ENCODE peak calls at places on chromosome 4, in five cellular contexts. L is testis, A is aorta, S is MM.1S, B is psoas muscle. Y is an unnamed sample. For H3K27me3, the result is how much of the 10 kb centered on the place peaks cover.

GRCh38 chr4:44086753-44087152 is 361.9 kb downstream of the KCTD8 start:
- DNase-seq in L (no peak), A (no peak), S (no peak), B (no peak), Y (no peak)

GRCh38 chr4:139786494-139787354 is 121.1 kb downstream of the MGST2 start:
- DNase-seq in L (no peak), A (no peak), S (no peak), B (no peak), Y (no peak)

GRCh38 chr4:86048426-86048825 is 311.4 kb downstream of the MAPK10 start:
- DNase-seq in L (no peak), A (no peak), S (no peak), B (no peak), Y (no peak)

GRCh38 chr4:174122705-174123104 is 160.8 kb downstream of the FBXO8 start:
- DNase-seq in L (no peak), A (no peak), S (no peak), B (no peak), Y (no peak)

GRCh38 chr4:39357002-39357401 is 9.2 kb downstream of the RFC1 start:
- DNase-seq in L (no peak), A (no peak), S (peak), B (no peak), Y (no peak)

GRCh38 chr4:31370866-31371465 is 650.8 kb downstream of the PCDH7 start:
- DNase-seq in L (peak), A (no peak), S (peak), B (no peak), Y (peak)

GRCh38 chr4:144633215-144633614 is 12.7 kb upstream of the HHIP start:
- DNase-seq in L (no peak), A (no peak), S (no peak), B (no peak), Y (no peak)

GRCh38 chr4:163688856-163689255 is 194.4 kb downstream of the TMA16 start:
- DNase-seq in L (no peak), A (no peak), S (no peak), B (no peak), Y (no peak)

GRCh38 chr4:47686294-47686872 is 151.5 kb downstream of the CORIN start:
- DNase-seq in L (peak), A (no peak), S (peak), B (peak), Y (peak)

GRCh38 chr4:68576272-68577100 is at the start of gene UGT2B17:
- DNase-seq in L (no peak), A (no peak), S (peak), B (no peak), Y (no peak)

GRCh38 chr4:188658958-188659522 is 519.8 kb downstream of the TRIML1 start:
- DNase-seq in L (peak), A (no peak), S (no peak), B (no peak), Y (peak)

GRCh38 chr4:17859793-17860406 is 49.1 kb downstream of the NCAPG start:
- DNase-seq in L (no peak), A (no peak), S (no peak), B (no peak), Y (no peak)

GRCh38 chr4:92255920-92256244 is 47.9 kb upstream of the GRID2 start:
- DNase-seq in L (no peak), A (no peak), S (no peak), B (no peak), Y (no peak)

GRCh38 chr4:83810428-83810827 is 274.5 kb downstream of the GPAT3 start:
- DNase-seq in L (no peak), A (no peak), S (no peak), B (no peak), Y (no peak)

GRCh38 chr4:184476660-184477059 is 2.3 kb upstream of the IRF2 start:
- DNase-seq in L (no peak), A (no peak), S (no peak), B (no peak), Y (no peak)

GRCh38 chr4:17236686-17237085 is 275.2 kb downstream of the QDPR start:
- DNase-seq in L (no peak), A (no peak), S (no peak), B (no peak), Y (no peak)

GRCh38 chr4:169311643-169312365 is 41.0 kb upstream of the SH3RF1 start:
- DNase-seq in L (peak), A (no peak), S (peak), B (no peak), Y (peak)

GRCh38 chr4:1413687-1414479 is 7.6 kb upstream of the NKX1-1 start:
- DNase-seq in L (peak), A (peak), S (no peak), B (no peak), Y (peak)
- H3K27me3 ChIP-seq in L (under half), A (under half), S (under half), B (half or more), Y (under half)

GRCh38 chr4:40825014-40825838 is 75.5 kb downstream of the NSUN7 start:
- DNase-seq in L (no peak), A (no peak), S (no peak), B (no peak), Y (no peak)

GRCh38 chr4:40822781-40823180 is 73.0 kb downstream of the NSUN7 start:
- DNase-seq in L (no peak), A (no peak), S (no peak), B (no peak), Y (no peak)

GRCh38 chr4:40820101-40820500 is 70.3 kb downstream of the NSUN7 start:
- DNase-seq in L (no peak), A (no peak), S (no peak), B (no peak), Y (no peak)
- H3K27me3 ChIP-seq in L (under half), A (under half), S (under half), B (under half), Y (under half)

DNA sequence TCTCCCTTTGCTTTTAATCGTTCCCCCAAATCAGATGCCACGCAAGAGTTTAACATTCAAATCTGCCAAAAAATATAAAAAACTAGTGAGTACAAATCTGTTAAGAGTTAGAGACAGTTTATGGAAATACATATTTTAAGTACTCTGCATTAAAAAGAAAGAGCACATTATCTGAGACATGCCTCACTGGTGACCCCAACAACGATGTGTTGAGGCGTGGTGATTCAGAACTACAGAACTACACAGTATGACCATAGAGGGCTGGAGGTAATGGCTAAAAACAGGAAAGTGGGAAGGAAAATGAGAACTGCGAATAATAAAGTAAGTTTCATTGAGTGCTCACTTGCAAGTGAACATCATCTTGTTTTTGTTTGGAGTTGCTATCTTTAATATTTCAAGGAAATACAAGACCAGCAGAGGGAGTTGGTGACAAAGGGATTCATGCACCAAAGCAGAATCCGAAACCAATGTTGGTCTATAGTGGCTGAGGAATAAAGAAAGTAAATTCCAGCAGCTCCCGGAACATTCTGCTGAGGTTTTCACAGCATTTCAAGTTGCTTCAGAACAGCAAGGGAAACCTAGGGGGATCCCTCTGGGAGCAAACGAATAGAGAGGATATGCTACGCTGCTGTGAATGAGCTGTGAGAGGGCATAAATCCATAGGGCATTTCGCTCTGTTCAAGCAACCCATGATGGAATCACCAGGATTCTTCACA is 92.2 kb downstream of the DCHS2 start:
- DNase-seq in L (no peak), A (no peak), S (no peak), B (no peak), Y (peak)
- H3K27me3 ChIP-seq in L (under half), A (under half), S (under half), B (under half), Y (under half)

DNA sequence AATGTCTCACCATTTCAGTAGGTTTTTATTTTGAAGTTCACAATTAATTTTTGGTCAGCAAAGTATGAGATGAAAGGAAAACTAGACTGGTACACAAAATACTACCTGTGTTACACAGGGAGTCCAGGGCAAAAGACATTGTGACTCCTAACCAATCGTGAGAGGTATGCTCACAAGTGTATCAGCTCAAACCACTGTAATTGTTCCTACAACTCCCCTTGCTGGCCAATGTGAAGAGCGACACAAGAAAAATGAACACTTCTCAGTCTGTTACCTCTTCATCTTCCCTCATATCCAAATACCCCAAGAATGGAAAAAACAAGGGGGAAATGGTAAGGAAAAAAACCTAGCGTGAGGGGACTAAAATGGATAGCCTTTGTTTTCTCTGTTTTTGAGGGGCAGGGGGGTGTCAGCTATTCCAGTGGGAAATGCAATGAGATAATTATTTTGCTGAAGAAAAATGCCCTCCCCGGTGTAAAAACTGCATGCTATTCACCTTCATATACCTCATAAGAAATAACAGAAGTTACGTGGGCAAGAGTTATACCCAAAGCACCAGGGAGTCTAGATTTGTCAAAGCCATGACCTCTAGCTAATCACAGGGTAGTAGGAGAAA is 30.6 kb upstream of the NSUN7 start:
- DNase-seq in L (peak), A (no peak), S (peak), B (no peak), Y (peak)
- H3K27me3 ChIP-seq in L (under half), A (under half), S (under half), B (under half), Y (under half)

DNA sequence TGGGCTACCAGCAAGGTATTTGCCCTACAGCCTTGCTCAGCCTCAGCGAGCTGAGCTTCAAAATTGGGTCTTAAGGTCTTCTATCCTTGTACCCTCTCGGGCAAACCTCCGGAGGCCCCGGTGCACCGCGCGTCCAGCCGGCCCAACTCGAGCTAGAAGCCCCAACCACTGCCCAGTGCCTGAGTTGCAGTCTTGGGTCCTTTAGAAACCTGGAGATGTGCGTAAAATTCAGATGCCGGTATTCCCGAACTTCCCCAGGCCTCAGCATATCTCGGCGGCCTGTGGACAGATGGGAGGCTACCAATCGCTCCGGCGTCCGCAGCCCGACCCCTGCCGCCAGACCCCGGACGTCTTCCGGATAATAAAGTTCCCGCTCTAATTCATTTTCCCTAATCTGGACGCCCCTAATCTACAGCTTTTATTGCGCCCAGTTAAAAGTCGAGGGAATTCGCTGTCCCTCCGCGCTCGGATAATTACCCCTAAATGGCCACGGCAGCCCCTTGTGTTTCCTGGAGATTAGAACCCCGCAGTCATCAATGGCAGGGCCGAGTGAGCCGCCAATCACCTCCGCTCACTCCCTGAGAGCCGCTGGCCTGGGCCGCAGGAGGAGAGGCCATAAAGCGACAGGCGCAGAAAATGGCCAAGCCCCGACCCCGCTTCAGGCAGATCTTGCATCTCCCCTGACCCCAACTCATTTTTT is 1.5 kb upstream of the MSX1 start:
- DNase-seq in L (no peak), A (no peak), S (no peak), B (no peak), Y (peak)
- H3K27me3 ChIP-seq in L (under half), A (under half), S (half or more), B (half or more), Y (half or more)

DNA sequence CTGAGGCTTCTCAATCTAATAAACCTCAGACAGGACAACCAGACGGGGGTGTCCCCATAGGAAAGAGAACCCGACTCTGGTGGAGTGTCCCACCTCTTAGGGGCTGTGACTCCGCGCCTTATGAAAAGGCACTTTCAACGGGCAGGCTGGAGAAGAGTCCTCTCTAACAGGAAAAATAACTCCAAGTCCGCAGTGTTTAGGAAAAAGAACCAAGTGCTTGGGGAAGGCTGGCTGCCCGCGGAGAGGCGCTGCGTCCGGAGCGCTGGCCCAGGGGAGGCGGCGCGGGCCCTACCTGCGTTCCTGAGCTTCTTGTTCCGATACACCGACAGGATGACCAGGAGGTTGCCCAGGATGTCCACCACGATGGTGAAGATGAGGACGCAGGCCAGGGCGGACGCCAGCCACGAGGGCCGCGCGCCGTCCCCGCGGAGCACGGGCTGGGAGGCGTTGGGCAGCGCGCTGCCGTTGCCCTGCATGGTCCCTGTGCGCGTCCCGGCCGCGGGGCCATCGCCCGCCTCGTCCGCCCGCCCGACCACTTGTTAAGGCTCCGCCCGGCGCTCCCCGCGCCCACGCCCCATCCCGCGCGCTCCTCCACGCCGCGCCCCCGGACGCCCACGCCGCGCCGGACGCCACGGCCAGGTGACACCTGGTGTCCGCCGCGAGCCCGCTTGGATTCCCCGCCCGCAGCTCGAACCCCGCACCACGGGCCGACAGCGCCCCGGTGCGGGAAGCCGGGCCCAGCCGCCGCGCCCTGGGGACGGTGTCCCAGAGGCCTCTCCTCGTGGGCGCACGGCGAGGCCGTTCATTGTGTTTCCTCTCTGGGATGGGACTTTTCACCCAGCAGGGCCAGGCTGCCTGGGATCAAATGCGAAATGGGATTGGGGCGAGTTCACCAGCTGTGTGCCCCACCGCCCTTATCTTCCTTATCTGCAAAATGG is at the start of gene MTNR1A:
- DNase-seq in L (peak), A (no peak), S (no peak), B (no peak), Y (peak)
- H3K27me3 ChIP-seq in L (under half), A (under half), S (under half), B (under half), Y (under half)

DNA sequence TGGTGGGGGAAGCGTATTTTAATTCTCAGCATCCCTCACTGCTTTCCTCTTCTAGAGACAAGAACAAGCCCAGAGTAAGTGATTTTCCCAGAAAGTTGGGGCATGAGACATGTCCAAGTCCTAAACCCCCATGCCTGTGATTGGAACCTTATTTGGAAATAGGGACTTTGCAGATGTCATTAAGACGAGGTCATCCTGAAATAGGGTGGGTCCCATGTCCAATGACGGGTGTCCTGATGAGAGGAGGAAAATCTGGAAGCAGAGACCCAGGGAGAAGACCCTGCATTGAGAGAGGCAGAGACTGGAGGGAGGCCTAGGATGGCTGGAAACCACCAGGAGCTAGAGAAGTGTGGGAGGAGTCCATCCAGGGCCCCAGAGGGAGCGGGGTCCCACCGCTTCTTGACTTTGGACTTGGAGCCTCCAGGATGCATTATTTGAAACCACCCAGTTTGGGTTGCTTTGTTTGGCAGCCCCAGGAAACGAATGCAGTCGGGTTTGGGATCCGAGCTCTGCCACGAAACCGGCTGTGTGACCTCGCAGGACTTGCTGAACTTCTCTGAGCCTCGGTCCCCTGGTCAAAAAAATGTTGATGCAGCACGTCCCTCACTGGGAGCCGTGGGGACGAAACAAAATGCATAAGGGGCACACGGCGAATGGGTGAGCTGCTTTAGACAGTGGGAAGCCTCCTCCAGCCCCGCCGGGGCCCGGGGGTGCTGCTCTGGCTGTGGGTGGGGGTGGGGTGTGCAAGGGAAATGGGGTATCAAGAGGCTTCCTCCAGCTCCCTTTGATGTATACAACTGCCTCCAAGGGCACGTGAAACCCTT is 113.9 kb downstream of the CPZ start:
- DNase-seq in L (no peak), A (peak), S (no peak), B (no peak), Y (peak)
- H3K27me3 ChIP-seq in L (under half), A (under half), S (half or more), B (under half), Y (under half)